ENCODE peak calls at places on chromosomes 13 and 19, in nine cellular contexts. H is endothelial cell; E is activated CD4-positive, alpha-beta T cell treated with anti-CD3 and anti-CD28 coated beads, Interleukin-2, amount 50 U/mL, for 48 hours; P is H9; T is pulmonary artery endothelial cell; R is CD4-positive, alpha-beta memory T cell; B is 8988T; U is activated T-helper 1 cell treated with Interleukin-2 at 50 U/mL for 16 hours; W is dorsolateral prefrontal cortex. C is an unnamed sample.

GRCh38 chr19:48000846-48001245 is 6.4 kb downstream of the ELSPBP1 start:
- DNase-seq in T (no peak), R (no peak), E (no peak), H (no peak), U (no peak), P (no peak), W (no peak), B (no peak), C (no peak)

GRCh38 chr19:7159105-7159933 is 89.8 kb downstream of the ZNF557 start:
- DNase-seq in R (no peak), B (no peak), U (no peak), T (no peak), E (no peak), H (no peak), P (no peak), W (no peak), C (no peak)

GRCh38 chr13:113493315-113493951 is 2.9 kb upstream of the DCUN1D2 start:
- DNase-seq in T (peak; percentile 87), R (peak; percentile 6), E (no peak), B (peak; percentile 51), W (no peak), H (no peak), P (no peak), U (no peak), C (no peak)

GRCh38 chr13:100544866-100545683 is 43.5 kb downstream of the GGACT start:
- DNase-seq in W (no peak), H (no peak), R (no peak), E (no peak), P (no peak), B (no peak), T (no peak), U (no peak), C (peak; percentile 50)

GRCh38 chr19:15173746-15174404 is 26.9 kb downstream of the NOTCH3 start:
- DNase-seq in R (no peak), T (no peak), H (no peak), E (no peak), B (peak; percentile 49), W (no peak), U (no peak), P (no peak), C (peak; percentile 71)

GRCh38 chr19:10104130-10104513 is 1.6 kb upstream of the ANGPTL6 start:
- DNase-seq in W (no peak), P (no peak), U (no peak), H (no peak), R (no peak), B (no peak), E (no peak), T (no peak), C (no peak)

GRCh38 chr13:99322297-99323103 is 15.3 kb upstream of the GPR183 start:
- DNase-seq in P (no peak), R (peak; percentile 72), T (no peak), H (no peak), U (no peak), B (no peak), E (peak; percentile 55), W (no peak), C (no peak)

GRCh38 chr13:107456431-107456830 is 758.9 kb downstream of the LIG4 start:
- DNase-seq in B (no peak), H (no peak), P (no peak), U (no peak), R (no peak), E (no peak), T (no peak), W (no peak), C (no peak)

GRCh38 chr19:5153601-5154128 is 184.8 kb downstream of the KDM4B start:
- DNase-seq in E (no peak), W (no peak), R (no peak), U (no peak), P (no peak), T (no peak), H (no peak), B (no peak), C (peak; percentile 68)

GRCh38 chr19:13460045-13460444 is 46.2 kb downstream of the CACNA1A start:
- DNase-seq in T (no peak), E (no peak), W (no peak), R (no peak), B (no peak), H (no peak), P (peak; percentile 30), U (no peak), C (no peak)

GRCh38 chr19:39296906-39297305 is 699 bp downstream of the IFNL1 start:
- DNase-seq in T (no peak), E (no peak), P (no peak), U (no peak), B (peak; percentile 23), R (no peak), H (no peak), W (no peak), C (no peak)

GRCh38 chr19:39297931-39298634 is 1.9 kb downstream of the IFNL1 start:
- DNase-seq in R (peak; percentile 72), T (no peak), P (no peak), B (no peak), E (peak; percentile 49), W (no peak), H (no peak), U (peak; percentile 48), C (peak; percentile 42)

GRCh38 chr19:53980553-53981407 is 10.7 kb upstream of the CACNG6 start:
- DNase-seq in R (no peak), W (no peak), E (no peak), U (no peak), H (no peak), P (peak; percentile 95), T (peak; percentile 75), B (no peak), C (no peak)

GRCh38 chr13:80177327-80177726 is 163.6 kb downstream of the SPRY2 start:
- DNase-seq in B (no peak), W (no peak), E (no peak), P (peak; percentile 44), U (no peak), R (no peak), H (no peak), T (no peak), C (no peak)

GRCh38 chr13:74215420-74215819 is 81.2 kb upstream of the KLF12 start:
- DNase-seq in R (no peak), E (no peak), W (no peak), B (no peak), H (no peak), P (no peak), T (no peak), U (no peak), C (no peak)

GRCh38 chr13:49457221-49457620 is 13.1 kb downstream of the SETDB2 start:
- DNase-seq in P (no peak), R (no peak), B (no peak), W (no peak), U (no peak), H (no peak), T (no peak), E (no peak), C (peak; percentile 32)

GRCh38 chr19:52336976-52337375 is 933 bp downstream of the ZNF610 start:
- DNase-seq in H (peak; percentile 4), T (no peak), B (no peak), U (no peak), W (no peak), R (no peak), P (no peak), E (no peak), C (no peak)

GRCh38 chr19:18851673-18852325 is 20.0 kb downstream of the UPF1 start:
- DNase-seq in E (no peak), R (no peak), U (no peak), B (no peak), W (no peak), H (no peak), T (no peak), P (no peak), C (peak; percentile 62)

GRCh38 chr13:106357198-106357597 is 178.3 kb downstream of the EFNB2 start:
- DNase-seq in P (no peak), R (no peak), B (no peak), W (no peak), E (no peak), T (no peak), U (no peak), H (no peak), C (no peak)

GRCh38 chr19:32615569-32615968 is 34.6 kb downstream of the PDCD5 start:
- DNase-seq in H (no peak), W (no peak), B (no peak), U (no peak), R (no peak), T (no peak), P (no peak), E (no peak), C (no peak)

GRCh38 chr19:2488942-2489731 is 13.2 kb downstream of the GADD45B start:
- DNase-seq in P (no peak), T (no peak), R (no peak), W (no peak), U (no peak), E (peak; percentile 26), B (no peak), H (peak; percentile 47), C (peak; percentile 65)

GRCh38 chr13:98997738-98998641 is 20.1 kb upstream of the DOCK9 start:
- DNase-seq in W (no peak), U (no peak), R (no peak), T (no peak), B (no peak), P (no peak), E (peak; percentile 30), H (no peak), C (no peak)

GRCh38 chr13:28540612-28541011 is 45.7 kb upstream of the FLT1 start:
- DNase-seq in B (no peak), W (no peak), U (no peak), P (no peak), R (no peak), E (peak; percentile 59), H (no peak), T (no peak), C (no peak)

GRCh38 chr13:94825507-94825906 is 113.2 kb upstream of the SOX21 start:
- DNase-seq in E (no peak), W (no peak), U (no peak), H (no peak), P (peak; percentile 89), T (no peak), B (no peak), R (no peak), C (no peak)

GRCh38 chr13:105083986-105084385 is 1451.5 kb downstream of the EFNB2 start:
- DNase-seq in P (no peak), E (no peak), W (no peak), H (no peak), R (no peak), B (no peak), U (no peak), T (no peak), C (no peak)

C was measured in upper lobe of left lung.